ENCODE peak calls at places on chromosomes 12 and 14, in six cellular contexts. F, R, D, H, U and W are unnamed samples.

GRCh38 chr12:18428416-18428815 is 167.1 kb downstream of the PIK3C2G start:
- ATAC-seq in F (no peak), D (no peak), U (no peak), H (no peak), R (no peak), W (no peak)

GRCh38 chr14:100070310-100070709 is 5.1 kb downstream of the EVL start:
- ATAC-seq in U (no peak), D (no peak), F (no peak), H (no peak), R (no peak), W (no peak)

GRCh38 chr14:50954811-50955372 is 10.6 kb upstream of the PYGL start:
- ATAC-seq in H (peak), U (peak), R (peak), F (peak), D (peak), W (peak)

GRCh38 chr12:14630793-14631192 is 63.1 kb upstream of the PLBD1 start:
- ATAC-seq in F (no peak), H (no peak), R (no peak), U (no peak), D (no peak), W (no peak)

GRCh38 chr14:77217551-77217950 is 36.0 kb downstream of the TMEM63C start:
- ATAC-seq in D (no peak), F (no peak), U (no peak), R (no peak), H (no peak), W (no peak)

GRCh38 chr12:100174506-100174905 is 26.1 kb upstream of the ACTR6 start:
- ATAC-seq in R (no peak), U (no peak), H (no peak), F (no peak), D (no peak), W (no peak)

GRCh38 chr12:119207161-119207560 is 28.4 kb downstream of the HSPB8 start:
- ATAC-seq in R (no peak), F (no peak), H (no peak), U (no peak), D (no peak), W (no peak)

GRCh38 chr12:18462437-18462836 is 201.1 kb downstream of the PIK3C2G start:
- ATAC-seq in H (no peak), F (no peak), R (no peak), D (no peak), U (no peak), W (no peak)

GRCh38 chr12:109670647-109671046 is 43.0 kb upstream of the FAM222A start:
- ATAC-seq in H (no peak), F (no peak), D (no peak), R (no peak), U (peak), W (no peak)

GRCh38 chr12:102957339-102958050 is at the start of gene ASCL1:
- ATAC-seq in R (peak), H (peak), D (peak), U (no peak), F (peak), W (no peak)

DNA sequence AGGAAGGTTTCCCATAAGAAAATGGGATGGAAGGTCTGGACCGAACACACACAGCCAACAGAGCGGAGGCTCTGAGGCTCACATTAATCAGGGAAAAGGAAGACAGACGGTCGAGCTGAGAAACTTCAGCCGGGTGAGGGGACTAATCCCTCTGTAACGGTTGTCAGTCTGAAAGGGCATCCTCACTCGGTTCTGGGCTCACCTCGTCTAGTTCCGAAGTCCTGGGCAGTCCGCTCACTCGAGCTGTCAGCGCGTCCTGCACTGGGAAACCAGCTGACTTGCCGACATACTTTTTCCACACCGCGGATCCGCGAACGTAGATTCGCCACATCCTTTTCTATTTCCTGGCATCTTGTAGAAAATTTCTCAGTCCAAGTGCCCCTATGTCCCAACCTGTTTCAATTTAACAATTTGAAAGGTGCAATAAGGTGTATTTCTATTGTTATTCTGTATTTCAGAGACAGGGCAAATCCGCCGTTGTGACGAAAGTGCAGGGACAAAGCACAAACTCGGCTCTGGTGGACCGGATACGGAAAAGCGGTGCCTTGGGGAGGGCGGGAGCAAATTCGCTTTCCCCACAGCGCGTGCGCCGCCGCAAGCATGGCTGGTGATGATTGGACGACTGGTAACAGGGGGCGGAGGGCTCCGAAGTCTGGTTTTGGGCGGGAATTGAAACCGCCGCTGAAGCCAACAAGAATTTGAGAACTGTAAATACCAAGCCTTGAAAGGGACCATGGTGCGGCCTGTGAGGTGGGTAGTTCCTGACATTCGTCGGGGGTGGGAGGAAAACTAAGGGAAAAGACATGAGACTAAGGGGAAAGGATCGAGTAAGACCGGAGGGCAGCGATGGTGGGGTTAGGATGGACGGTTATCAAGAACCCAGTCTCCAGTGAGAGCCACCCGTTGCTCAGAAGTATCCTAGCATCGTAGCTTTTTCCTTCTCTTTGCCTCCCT is at the start of gene RAD51AP1:
- ATAC-seq in F (peak), U (peak), H (peak), D (peak), R (peak), W (peak)
- TF ChIP-seq EP300 in F (no peak), U (peak), H (no peak), D (no peak), R (no peak), W (no peak)

GRCh38 chr12:111309584-111309983 is 59.3 kb downstream of the PHETA1 start:
- ATAC-seq in F (no peak), U (no peak), D (no peak), R (no peak), H (no peak), W (no peak)

GRCh38 chr12:111312708-111313107 is 56.2 kb downstream of the PHETA1 start:
- ATAC-seq in R (no peak), U (no peak), H (no peak), F (no peak), D (no peak), W (no peak)

GRCh38 chr12:111310076-111310870 is 58.6 kb downstream of the PHETA1 start:
- ATAC-seq in D (no peak), H (no peak), U (no peak), R (no peak), F (no peak), W (no peak)

GRCh38 chr12:111312016-111312415 is 56.9 kb downstream of the PHETA1 start:
- ATAC-seq in F (no peak), H (no peak), R (no peak), U (no peak), D (no peak), W (no peak)

DNA sequence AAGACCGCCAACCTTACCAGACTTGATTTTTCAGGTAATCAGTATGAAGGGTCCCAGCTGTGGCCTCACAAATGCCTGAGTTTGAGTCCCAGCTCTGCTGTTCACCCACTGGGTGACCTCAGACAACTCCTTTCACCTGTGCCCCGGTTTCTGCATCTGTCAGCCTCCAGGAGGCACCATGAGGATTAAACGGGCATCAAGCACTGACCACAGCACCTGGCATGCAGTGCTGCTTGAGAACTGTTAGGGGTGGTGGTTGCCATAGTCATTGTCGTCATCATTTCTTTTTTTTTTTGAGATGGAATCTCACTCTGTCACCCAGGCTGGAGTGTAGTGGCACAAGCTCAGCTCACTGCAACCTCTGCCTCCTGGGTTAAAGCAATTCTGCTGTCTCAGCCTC is 57.9 kb downstream of the PHETA1 start:
- ATAC-seq in U (no peak), R (no peak), F (no peak), H (no peak), D (no peak), W (no peak)
- H3K4me3 ChIP-seq in U (no peak), R (no peak), F (no peak), H (no peak), D (no peak), W (no peak)

GRCh38 chr12:93570552-93571359 is 1.7 kb upstream of the SOCS2 start:
- ATAC-seq in U (peak), H (peak), R (peak), F (peak), D (peak), W (peak)
- TF ChIP-seq EP300 in U (peak), H (no peak), R (no peak), F (no peak), D (no peak), W (no peak)

GRCh38 chr12:67648306-67649164 is at the start of gene DYRK2:
- ATAC-seq in R (peak), F (peak), H (peak), U (peak), D (peak), W (peak)

GRCh38 chr12:67650528-67651379 is 2.2 kb downstream of the DYRK2 start:
- ATAC-seq in R (no peak), D (no peak), H (no peak), F (peak), U (no peak), W (no peak)

GRCh38 chr12:67650127-67650495 is 1.6 kb downstream of the DYRK2 start:
- ATAC-seq in D (no peak), F (peak), H (no peak), U (no peak), R (no peak), W (no peak)

GRCh38 chr12:67649165-67650126 is 901 bp downstream of the DYRK2 start:
- ATAC-seq in D (peak), F (peak), R (peak), U (peak), H (peak), W (peak)

DNA sequence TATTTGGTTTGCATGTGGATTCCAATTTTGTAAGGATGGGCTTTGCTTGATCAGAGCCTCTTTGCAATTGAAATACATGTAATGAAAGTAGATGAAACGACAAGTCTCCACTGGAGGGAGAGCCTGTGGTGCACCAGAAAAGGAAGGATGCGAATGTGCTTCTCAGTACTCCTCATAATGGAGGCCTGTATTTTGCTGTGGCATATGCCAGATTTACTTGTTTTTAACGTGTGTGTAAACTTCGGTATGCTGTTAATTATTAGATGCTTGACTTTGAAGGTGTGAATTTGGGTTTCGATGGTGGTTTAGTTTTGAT is 2.8 kb downstream of the DYRK2 start:
- ATAC-seq in D (no peak), R (no peak), F (peak), U (no peak), H (no peak), W (no peak)
- H3K4me3 ChIP-seq in D (peak), R (peak), F (peak), U (no peak), H (no peak), W (peak)